ENCODE peak calls at places on chromosome 7, in six cellular contexts. L, Q, P, T, K and C are unnamed samples.
A peak's percentile ranks its signal among the peaks of the same experiment; 100 is the strongest.

GRCh38 chr7:22733761-22734160 is 6.8 kb downstream of the IL6 start:
- DNase-seq in K (no peak), Q (no peak), P (no peak), T (no peak), L (no peak), C (no peak)

GRCh38 chr7:151115121-151115835 is 29.0 kb downstream of the AGAP3 start:
- DNase-seq in T (no peak), K (no peak), L (peak; percentile 79), P (no peak), Q (peak; percentile 9), C (no peak)

GRCh38 chr7:116290740-116291139 is 80.4 kb downstream of the TES start:
- DNase-seq in K (no peak), Q (no peak), L (peak; percentile 12), T (no peak), P (no peak), C (no peak)

GRCh38 chr7:73482746-73483145 is 39.3 kb downstream of the BAZ1B start:
- DNase-seq in T (no peak), K (no peak), L (peak; percentile 31), Q (no peak), P (no peak), C (no peak)

GRCh38 chr7:33952824-33953223 is 47.5 kb downstream of the BMPER start:
- DNase-seq in L (no peak), T (peak; percentile 66), K (no peak), P (no peak), Q (no peak), C (no peak)

GRCh38 chr7:15620491-15621185 is 58.8 kb upstream of the AGMO start:
- DNase-seq in T (no peak), P (no peak), L (no peak), K (no peak), Q (no peak), C (no peak)

GRCh38 chr7:111076205-111076604 is 14.7 kb upstream of the LRRN3 start:
- DNase-seq in P (no peak), K (no peak), L (no peak), T (peak; percentile 97), Q (no peak), C (peak; percentile 62)

GRCh38 chr7:106604303-106604918 is 56.5 kb downstream of the CCDC71L start:
- DNase-seq in K (no peak), P (no peak), Q (peak; percentile 7), L (no peak), T (no peak), C (no peak)

GRCh38 chr7:87344446-87344845 is 1.0 kb upstream of the CROT start:
- DNase-seq in L (no peak), Q (no peak), K (no peak), T (no peak), P (no peak), C (no peak)

GRCh38 chr7:112996472-112996871 is 90.2 kb downstream of the GPR85 start:
- DNase-seq in L (no peak), K (no peak), T (no peak), P (no peak), Q (no peak), C (no peak)

GRCh38 chr7:4751398-4751947 is 23.9 kb upstream of the AP5Z1 start:
- DNase-seq in P (no peak), L (no peak), Q (no peak), T (no peak), K (no peak), C (no peak)

GRCh38 chr7:73338321-73338720 is 10.4 kb downstream of the FKBP6 start:
- DNase-seq in L (no peak), P (no peak), T (peak; percentile 5), Q (no peak), K (no peak), C (no peak)

GRCh38 chr7:44408596-44408995 is 81.9 kb downstream of the NUDCD3 start:
- DNase-seq in K (no peak), P (no peak), Q (no peak), T (no peak), L (peak; percentile 56), C (no peak)

GRCh38 chr7:48161407-48162125 is 9.7 kb upstream of the ABCA13 start:
- DNase-seq in P (no peak), L (no peak), T (peak; percentile 45), K (no peak), Q (no peak), C (no peak)

GRCh38 chr7:30422922-30423321 is 55.7 kb downstream of the NOD1 start:
- DNase-seq in Q (no peak), K (no peak), T (peak; percentile 47), L (no peak), P (no peak), C (peak; percentile 40)

GRCh38 chr7:116986611-116987565 is 33.6 kb downstream of the ST7 start:
- DNase-seq in L (no peak), K (no peak), T (no peak), P (no peak), Q (no peak), C (no peak)

GRCh38 chr7:141664450-141664849 is 37.5 kb downstream of the DENND11 start:
- DNase-seq in Q (no peak), K (no peak), P (no peak), T (no peak), L (no peak), C (no peak)

GRCh38 chr7:64045301-64046040 is at the start of gene ZNF727:
- DNase-seq in T (no peak), Q (no peak), P (no peak), L (no peak), K (peak; percentile 81), C (no peak)

GRCh38 chr7:18693826-18694225 is 198.3 kb downstream of the HDAC9 start:
- DNase-seq in L (no peak), T (no peak), P (no peak), K (no peak), Q (no peak), C (no peak)

GRCh38 chr7:95144256-95144655 is 180.1 kb downstream of the PON1 start:
- DNase-seq in P (no peak), K (no peak), L (no peak), T (no peak), Q (no peak), C (no peak)
- H3K36me3 ChIP-seq in P (no peaks in the 10 kb centered on the region), K (no peaks in the 10 kb centered on the region), L (no peaks in the 10 kb centered on the region), T (no peaks in the 10 kb centered on the region), Q (no peaks in the 10 kb centered on the region), C (no peaks in the 10 kb centered on the region)

DNA sequence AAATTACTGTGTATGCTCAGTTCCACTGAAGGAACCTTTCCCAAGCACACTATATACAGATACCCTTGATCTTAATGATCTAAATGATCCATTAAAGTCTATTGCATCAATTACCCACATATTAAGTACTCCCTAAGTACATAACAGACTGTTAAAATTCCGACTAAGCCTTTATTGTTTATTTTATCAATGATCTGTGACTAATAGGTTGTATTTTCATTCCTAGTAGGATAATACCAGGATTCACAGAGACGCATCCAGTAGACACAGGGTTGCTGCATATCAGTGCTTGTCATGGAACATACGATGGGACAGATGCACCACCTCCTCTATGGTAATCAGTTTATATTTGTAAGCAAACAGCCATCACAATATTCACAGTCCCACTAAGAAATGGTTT is 159.6 kb upstream of the SLC26A5 start:
- DNase-seq in P (no peak), L (no peak), K (no peak), T (no peak), Q (no peak), C (no peak)
- H3K36me3 ChIP-seq in P (no peaks in the 10 kb centered on the region), L (no peaks in the 10 kb centered on the region), K (no peaks in the 10 kb centered on the region), T (no peaks in the 10 kb centered on the region), Q (no peaks in the 10 kb centered on the region), C (no peaks in the 10 kb centered on the region)

DNA sequence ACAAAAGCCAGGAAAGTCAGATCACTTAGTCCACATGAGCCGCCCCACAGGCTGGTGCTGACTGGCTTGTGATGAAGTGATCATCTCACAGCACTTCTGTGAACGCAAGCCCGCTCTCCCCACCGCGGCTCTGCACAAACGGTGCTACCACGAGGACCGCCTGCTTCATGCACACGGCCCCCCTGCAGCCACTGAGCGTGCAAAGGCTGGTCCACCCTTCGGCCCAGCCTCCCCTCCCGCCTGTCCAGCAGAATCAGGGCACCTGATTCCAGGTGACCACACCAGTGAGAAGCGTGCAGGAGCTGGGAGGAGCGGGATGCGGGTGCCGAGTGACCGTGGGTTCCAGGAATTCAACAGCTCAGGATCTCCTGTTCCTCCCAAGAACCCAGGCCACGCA is 32.2 kb downstream of the MAD1L1 start:
- DNase-seq in T (no peak), P (no peak), K (no peak), L (no peak), Q (no peak), C (no peak)
- H3K36me3 ChIP-seq in T (no peaks in the 10 kb centered on the region), P (peaks cover 46% of the 10 kb centered on the region), K (no peaks in the 10 kb centered on the region), L (no peaks in the 10 kb centered on the region), Q (no peaks in the 10 kb centered on the region), C (peaks cover 19% of the 10 kb centered on the region)

DNA sequence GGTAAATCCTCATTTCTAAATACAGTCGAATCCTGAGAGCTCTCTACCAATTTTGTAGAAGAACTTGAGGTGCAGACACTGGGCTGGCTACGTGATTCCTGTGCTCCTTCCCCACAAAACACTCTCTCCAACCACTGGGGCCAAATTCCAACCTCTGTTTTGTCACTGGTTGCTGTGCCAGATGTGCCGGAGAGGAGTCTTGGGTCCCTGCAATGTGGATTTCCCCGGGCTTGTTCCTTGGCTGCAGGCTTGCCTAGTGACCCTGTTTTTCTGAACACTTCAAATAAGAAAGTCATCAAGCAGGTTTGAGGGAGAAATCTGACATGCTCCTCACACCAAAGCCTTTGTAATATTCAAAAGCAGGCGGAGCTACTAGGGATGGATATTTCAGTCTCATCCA is 44.4 kb upstream of the AGBL3 start:
- DNase-seq in L (no peak), T (no peak), Q (no peak), K (no peak), P (no peak), C (no peak)
- H3K36me3 ChIP-seq in L (no peaks in the 10 kb centered on the region), T (peaks cover 73% of the 10 kb centered on the region), Q (no peaks in the 10 kb centered on the region), K (no peaks in the 10 kb centered on the region), P (peaks cover 87% of the 10 kb centered on the region), C (no peaks in the 10 kb centered on the region)

GRCh38 chr7:70787772-70788171 is 344.2 kb upstream of the GALNT17 start:
- DNase-seq in P (no peak), L (no peak), T (no peak), K (no peak), Q (no peak), C (no peak)

GRCh38 chr7:70790215-70791073 is 341.5 kb upstream of the GALNT17 start:
- DNase-seq in Q (no peak), P (no peak), L (no peak), K (no peak), T (no peak), C (no peak)

GRCh38 chr7:70788276-70788675 is 343.7 kb upstream of the GALNT17 start:
- DNase-seq in P (no peak), Q (peak; percentile 21), K (no peak), L (no peak), T (no peak), C (no peak)

GRCh38 chr7:70791341-70791740 is 340.6 kb upstream of the GALNT17 start:
- DNase-seq in T (no peak), L (no peak), K (no peak), P (no peak), Q (no peak), C (no peak)

GRCh38 chr7:70789481-70790214 is 342.3 kb upstream of the GALNT17 start:
- DNase-seq in P (no peak), L (no peak), T (no peak), K (no peak), Q (no peak), C (no peak)
- H3K36me3 ChIP-seq in P (no peaks in the 10 kb centered on the region), L (peaks cover 29% of the 10 kb centered on the region), T (peaks cover 39% of the 10 kb centered on the region), K (no peaks in the 10 kb centered on the region), Q (no peaks in the 10 kb centered on the region), C (peaks cover 18% of the 10 kb centered on the region)

GRCh38 chr7:105161366-105161765 is 147.4 kb downstream of the KMT2E start:
- DNase-seq in T (no peak), L (no peak), K (no peak), Q (no peak), P (no peak), C (no peak)

GRCh38 chr7:105163718-105164117 is 149.7 kb downstream of the KMT2E start:
- DNase-seq in K (no peak), Q (no peak), T (no peak), P (no peak), L (no peak), C (no peak)

GRCh38 chr7:105164751-105165150 is 150.7 kb downstream of the KMT2E start:
- DNase-seq in K (no peak), P (no peak), Q (no peak), T (no peak), L (no peak), C (no peak)
- H3K36me3 ChIP-seq in K (no peaks in the 10 kb centered on the region), P (peaks cover 25% of the 10 kb centered on the region), Q (peaks cover 4% of the 10 kb centered on the region), T (peaks cover 15% of the 10 kb centered on the region), L (peaks cover 8% of the 10 kb centered on the region), C (peaks cover 19% of the 10 kb centered on the region)